ENCODE peak calls at places on chromosome 4, in eight cellular contexts. A is GM12878, G is heart left ventricle, Z is suprapubic skin, L is HCT116, H is endothelial cell of umbilical vein, K is adrenal gland, Y is testis. U is an unnamed sample.

GRCh38 chr4:81652069-81652478 is 180.4 kb upstream of the RASGEF1B start:
- DNase-seq in G (no peak), Z (no peak), H (no peak), L (no peak), Y (no peak), A (no peak), K (no peak), U (no peak)

GRCh38 chr4:147094228-147094627 is 148.6 kb upstream of the TTC29 start:
- DNase-seq in H (no peak), A (no peak), Y (peak), G (no peak), Z (no peak), L (no peak), K (no peak), U (no peak)

GRCh38 chr4:81747242-81747930 is 275.7 kb upstream of the RASGEF1B start:
- DNase-seq in A (no peak), H (peak), Z (no peak), L (no peak), Y (no peak), K (no peak), G (no peak), U (no peak)

GRCh38 chr4:152937535-152938236 is 1.6 kb downstream of the FHDC1 start:
- DNase-seq in K (no peak), Y (peak), A (no peak), L (no peak), H (peak), Z (no peak), G (peak), U (peak)

GRCh38 chr4:37762294-37763163 is 64.0 kb upstream of the PGM2 start:
- DNase-seq in K (no peak), G (no peak), Z (no peak), H (peak), L (peak), A (no peak), Y (peak), U (no peak)

GRCh38 chr4:145843148-145843547 is 95.5 kb downstream of the ZNF827 start:
- DNase-seq in H (peak), Y (no peak), G (no peak), L (no peak), K (no peak), Z (no peak), A (no peak), U (no peak)

GRCh38 chr4:109803924-109804571 is 2.2 kb upstream of the CFI start:
- DNase-seq in H (peak), Z (no peak), G (no peak), K (peak), L (peak), Y (peak), A (peak), U (no peak)

GRCh38 chr4:151228196-151229119 is 48.5 kb upstream of the PRSS48 start:
- DNase-seq in H (peak), A (no peak), Z (no peak), Y (no peak), L (no peak), K (no peak), G (no peak), U (no peak)

GRCh38 chr4:154082760-154083530 is 294.1 kb upstream of the SFRP2 start:
- DNase-seq in L (no peak), Y (no peak), G (no peak), Z (no peak), K (no peak), A (no peak), H (no peak), U (no peak)

GRCh38 chr4:184649971-184650855 is 675 bp downstream of the PRIMPOL start:
- DNase-seq in K (peak), A (no peak), Z (no peak), Y (peak), G (no peak), H (peak), L (no peak), U (no peak)

GRCh38 chr4:103002551-103002950 is 17.0 kb downstream of the SLC9B1 start:
- DNase-seq in L (no peak), Z (no peak), H (peak), G (no peak), A (no peak), K (no peak), Y (no peak), U (no peak)

GRCh38 chr4:86977621-86978184 is 42.9 kb downstream of the AFF1 start:
- DNase-seq in H (peak), Z (no peak), L (peak), A (peak), K (no peak), Y (no peak), G (no peak), U (peak)

GRCh38 chr4:10013722-10014121 is 7.6 kb downstream of the SLC2A9 start:
- DNase-seq in Y (peak), G (no peak), L (peak), A (no peak), K (peak), Z (no peak), H (peak), U (peak)

GRCh38 chr4:8728536-8729407 is 136.2 kb downstream of the CPZ start:
- DNase-seq in Z (peak), Y (no peak), G (no peak), L (no peak), H (no peak), K (no peak), A (no peak), U (no peak)

GRCh38 chr4:95838192-95838591 is 1.7 kb upstream of the PDHA2 start:
- DNase-seq in Z (no peak), K (no peak), A (no peak), H (no peak), Y (no peak), L (no peak), G (no peak), U (no peak)

GRCh38 chr4:147658501-147658900 is 25.5 kb downstream of the PRMT9 start:
- DNase-seq in A (no peak), K (no peak), G (no peak), Y (no peak), Z (no peak), H (no peak), L (no peak), U (no peak)

GRCh38 chr4:71711044-71711984 is 72.6 kb downstream of the GC start:
- DNase-seq in H (no peak), G (no peak), Z (no peak), Y (no peak), L (no peak), A (no peak), K (no peak), U (no peak)

GRCh38 chr4:25874641-25875040 is 11.9 kb upstream of the SEL1L3 start:
- DNase-seq in Z (no peak), H (no peak), G (no peak), Y (no peak), A (no peak), L (no peak), K (no peak), U (no peak)

GRCh38 chr4:150056569-150056968 is 21.7 kb upstream of the DCLK2 start:
- DNase-seq in K (no peak), G (no peak), L (no peak), Z (no peak), H (no peak), Y (no peak), A (no peak), U (no peak)

GRCh38 chr4:186105721-186106335 is 1.3 kb downstream of the FAM149A start:
- DNase-seq in Z (no peak), L (no peak), Y (no peak), K (no peak), G (no peak), H (no peak), A (no peak), U (no peak)

GRCh38 chr4:77465271-77465670 is 140.3 kb upstream of the CXCL13 start:
- DNase-seq in L (no peak), H (no peak), K (no peak), Z (no peak), A (no peak), Y (peak), G (no peak), U (no peak)

GRCh38 chr4:162782778-162783507 is 383.7 kb downstream of the NAF1 start:
- DNase-seq in Y (no peak), Z (no peak), A (no peak), L (no peak), K (no peak), H (no peak), G (no peak), U (no peak)

GRCh38 chr4:179465131-179465797 is 2023.0 kb upstream of the AGA start:
- DNase-seq in G (no peak), Z (no peak), H (no peak), A (no peak), K (no peak), Y (no peak), L (no peak), U (no peak)

GRCh38 chr4:22129454-22130075 is 181.0 kb upstream of the KCNIP4 start:
- DNase-seq in Z (no peak), K (no peak), L (peak), A (no peak), Y (peak), G (no peak), H (no peak), U (no peak)

GRCh38 chr4:42364654-42365053 is 32.6 kb upstream of the SHISA3 start:
- DNase-seq in K (no peak), A (no peak), H (no peak), G (no peak), Z (no peak), Y (no peak), L (no peak), U (no peak)

GRCh38 chr4:42371306-42372063 is 25.8 kb upstream of the SHISA3 start:
- DNase-seq in G (no peak), Y (peak), L (peak), K (no peak), H (peak), Z (no peak), A (no peak), U (peak)

GRCh38 chr4:42369489-42369888 is 27.8 kb upstream of the SHISA3 start:
- DNase-seq in Y (no peak), L (no peak), H (no peak), G (no peak), K (no peak), A (no peak), Z (no peak), U (no peak)

GRCh38 chr4:42363614-42364013 is 33.7 kb upstream of the SHISA3 start:
- DNase-seq in K (no peak), H (no peak), Z (no peak), A (no peak), Y (no peak), L (no peak), G (no peak), U (no peak)

DNA sequence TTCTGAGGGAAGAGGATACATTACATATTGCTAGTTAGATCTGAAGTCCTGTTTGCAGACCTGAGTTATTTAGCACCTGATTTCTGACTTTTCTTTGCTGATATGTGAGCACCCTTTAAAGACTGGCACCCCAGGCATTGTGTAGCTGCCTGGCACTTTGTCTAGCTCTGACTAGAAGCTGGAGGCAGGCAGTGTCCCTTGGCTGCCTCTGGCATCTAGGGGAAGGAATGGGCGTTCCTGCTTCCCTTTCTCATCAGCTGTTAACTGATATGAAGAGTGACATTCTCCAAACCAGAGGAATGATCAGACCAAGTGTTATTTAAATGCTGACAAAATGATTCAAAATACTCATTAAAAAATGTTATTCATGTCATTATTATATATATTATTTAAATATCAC is 30.3 kb upstream of the SHISA3 start:
- DNase-seq in H (no peak), A (no peak), Z (no peak), L (no peak), G (no peak), K (no peak), Y (no peak), U (no peak)
- TF ChIP-seq POLR2A in H (no peak), A (no peak), Z (no peak), L (no peak), G (no peak), K (no peak), Y (no peak), U (no peak)

GRCh38 chr4:24213936-24214335 is 324.1 kb upstream of the PPARGC1A start:
- DNase-seq in G (no peak), H (no peak), A (no peak), Y (no peak), Z (no peak), L (no peak), K (no peak), U (no peak)

GRCh38 chr4:24214796-24215195 is 324.9 kb upstream of the PPARGC1A start:
- DNase-seq in K (no peak), Z (no peak), H (no peak), Y (no peak), A (no peak), L (no peak), G (no peak), U (no peak)

GRCh38 chr4:24224446-24224845 is 334.6 kb upstream of the PPARGC1A start:
- DNase-seq in G (no peak), H (no peak), Z (no peak), A (no peak), L (no peak), Y (no peak), K (no peak), U (no peak)

GRCh38 chr4:24219171-24219570 is 329.3 kb upstream of the PPARGC1A start:
- DNase-seq in L (no peak), Y (peak), H (no peak), G (no peak), K (no peak), Z (no peak), A (no peak), U (no peak)
- TF ChIP-seq POLR2A in L (no peak), Y (no peak), H (no peak), G (no peak), K (no peak), Z (no peak), A (no peak), U (no peak)

GRCh38 chr4:158768577-158769174 is at the start of gene FNIP2:
- DNase-seq in G (peak), L (peak), A (no peak), H (peak), Y (peak), Z (peak), K (peak), U (peak)
- TF ChIP-seq POLR2A in G (no peak), L (peak), A (peak), H (peak), Y (no peak), Z (peak), K (peak), U (peak)

DNA sequence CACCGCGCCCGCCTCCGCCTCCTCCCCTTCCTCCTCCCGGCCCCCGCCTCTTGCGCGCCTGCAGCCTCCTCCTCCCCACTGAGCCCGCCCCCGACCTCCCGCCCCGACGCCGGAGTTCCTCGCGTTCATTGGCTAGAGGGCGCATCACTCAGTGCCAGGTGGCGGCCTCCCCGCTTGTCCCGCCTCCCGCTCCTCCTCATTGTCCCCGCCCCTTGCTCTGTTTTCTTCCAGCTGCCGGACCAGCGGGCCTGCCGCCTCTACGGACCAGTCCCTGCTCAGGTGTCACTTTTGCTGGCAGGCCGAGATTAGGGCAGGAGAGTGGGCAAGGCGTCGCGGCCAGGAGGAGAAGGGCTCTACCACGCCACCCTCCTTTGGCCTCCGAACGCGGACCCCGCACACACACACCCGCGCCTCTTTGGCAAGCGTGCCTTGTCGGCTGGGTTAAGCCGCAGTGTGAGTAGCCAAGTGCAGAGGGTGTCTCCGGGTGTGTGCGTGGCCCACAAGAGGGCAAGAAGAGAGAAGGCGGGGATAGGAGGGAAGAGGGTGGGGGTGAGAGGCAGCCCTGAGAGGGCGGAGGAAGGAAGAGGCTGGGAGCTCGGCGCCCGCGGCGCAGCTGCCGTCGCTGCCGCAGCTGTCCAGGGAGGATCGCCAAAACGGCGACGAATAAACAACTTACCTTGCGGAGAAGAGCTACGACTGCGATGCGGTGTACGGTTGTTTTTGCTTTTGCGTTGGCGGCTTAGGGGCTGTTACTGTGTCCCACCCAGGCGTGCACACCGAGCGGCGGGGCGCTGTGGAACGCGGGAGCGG is 436 bp upstream of the PPP3CA start:
- DNase-seq in L (peak), Z (peak), A (peak), Y (peak), G (peak), K (peak), H (peak), U (peak)
- TF ChIP-seq POLR2A in L (peak), Z (peak), A (peak), Y (no peak), G (no peak), K (peak), H (no peak), U (peak)

DNA sequence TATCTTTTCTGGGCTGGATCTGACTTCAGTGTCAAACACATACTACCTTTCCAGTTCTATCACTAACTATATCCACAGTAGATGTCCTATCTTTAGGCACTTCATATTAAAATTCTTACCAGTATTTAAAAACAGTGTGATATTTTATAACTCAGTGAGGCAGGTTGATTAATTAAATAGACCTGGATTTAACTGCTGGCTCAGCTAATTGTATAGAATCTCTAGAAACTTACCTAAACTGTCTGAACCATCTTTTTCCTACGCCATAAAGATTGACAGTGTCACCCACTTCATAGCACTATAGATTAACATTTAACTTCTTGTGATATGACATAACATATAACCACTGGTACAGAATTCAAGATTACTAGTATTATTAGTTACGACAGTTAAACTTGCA is 935.3 kb downstream of the FAT4 start:
- DNase-seq in Y (no peak), G (no peak), Z (no peak), L (no peak), H (no peak), A (no peak), K (no peak), U (no peak)
- TF ChIP-seq POLR2A in Y (no peak), G (no peak), Z (no peak), L (no peak), H (no peak), A (no peak), K (no peak), U (no peak)

DNA sequence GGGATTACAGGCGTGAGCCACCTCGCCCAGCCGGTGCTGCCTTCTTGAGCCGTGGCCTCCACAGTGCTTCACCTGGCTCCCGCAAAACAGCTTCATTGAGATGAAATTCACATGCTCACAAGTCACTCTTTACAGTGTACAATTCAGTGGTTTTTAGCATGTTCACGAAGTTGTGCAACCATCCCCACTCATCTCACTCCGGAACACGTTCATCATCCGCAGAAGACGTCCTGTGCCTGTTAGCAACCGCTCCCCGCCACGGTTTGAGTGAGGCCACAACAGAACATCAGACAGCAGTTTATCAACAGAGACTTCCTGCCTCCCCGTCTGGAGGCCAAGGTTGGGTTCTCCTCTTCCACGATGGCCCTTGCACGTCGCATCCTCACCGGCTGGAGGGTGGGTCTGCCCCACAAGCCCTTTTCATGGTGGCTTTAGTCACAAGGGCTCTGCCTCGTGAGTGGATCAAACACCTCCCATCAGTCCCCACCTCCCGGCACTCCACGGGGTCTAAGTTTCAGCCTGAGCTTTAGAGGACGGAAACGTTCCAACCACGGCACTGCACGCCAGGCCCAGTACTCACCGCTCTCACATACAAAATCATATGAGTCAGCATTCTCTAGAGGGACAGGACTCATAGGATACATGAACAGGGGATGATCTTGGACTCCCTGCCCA is 29.6 kb upstream of the SPON2 start:
- DNase-seq in Y (peak), H (no peak), A (peak), L (no peak), Z (peak), G (peak), K (peak), U (no peak)
- TF ChIP-seq POLR2A in Y (no peak), H (no peak), A (no peak), L (no peak), Z (no peak), G (no peak), K (no peak), U (no peak)

GRCh38 chr4:2793578-2793919 is 664 bp downstream of the SH3BP2 start:
- DNase-seq in Y (no peak), H (peak), K (peak), G (peak), L (peak), Z (peak), A (no peak), U (peak)

GRCh38 chr4:2794707-2795557 is 2.0 kb downstream of the SH3BP2 start:
- DNase-seq in G (peak), Y (peak), A (no peak), K (peak), H (peak), Z (peak), L (no peak), U (peak)

GRCh38 chr4:2792711-2793577 is at the start of gene SH3BP2:
- DNase-seq in K (peak), A (no peak), Y (peak), G (peak), H (peak), L (peak), Z (peak), U (peak)

GRCh38 chr4:2795558-2796260 is 2.8 kb downstream of the SH3BP2 start:
- DNase-seq in G (peak), H (no peak), A (no peak), L (no peak), Z (peak), Y (no peak), K (no peak), U (no peak)

DNA sequence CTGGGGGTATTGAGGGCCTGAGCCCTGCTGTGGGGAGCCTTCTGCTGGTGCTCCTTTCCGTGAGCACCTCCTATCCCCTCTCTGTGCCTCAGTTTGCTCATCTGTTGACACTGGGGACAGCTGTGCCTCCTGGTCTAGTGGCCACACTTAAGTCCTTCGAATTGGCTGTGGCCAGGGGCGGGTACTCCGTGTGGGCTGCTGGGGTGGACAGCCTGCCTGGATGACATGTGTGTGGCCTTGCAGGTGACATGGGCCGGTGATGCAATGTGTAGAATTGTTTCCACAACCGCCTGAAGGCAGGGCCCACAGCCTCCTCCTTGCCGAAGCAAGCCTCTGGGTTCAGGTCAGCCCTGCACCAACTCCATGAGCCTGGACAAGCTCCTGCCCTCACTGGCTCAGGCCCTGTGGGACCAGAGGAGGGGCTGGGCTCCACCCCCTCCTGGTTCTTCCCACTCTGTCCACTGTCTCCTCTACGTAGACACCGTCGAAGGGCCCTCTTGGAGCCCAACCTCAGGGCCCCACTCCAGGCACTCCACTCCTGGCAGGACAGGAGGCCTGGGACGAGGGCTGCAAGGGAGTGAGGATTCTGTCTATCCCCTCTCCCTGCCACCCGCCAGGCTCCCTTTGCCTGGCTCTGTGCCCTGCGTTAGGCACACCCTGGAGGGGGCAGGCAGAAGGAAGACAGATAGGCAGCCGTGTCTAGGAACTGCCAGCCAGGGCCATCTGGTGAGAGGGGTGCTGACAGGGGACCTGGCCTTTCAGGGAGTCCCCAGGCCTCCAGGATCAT is 1.2 kb downstream of the SH3BP2 start:
- DNase-seq in G (peak), H (peak), K (peak), A (no peak), Z (peak), L (no peak), Y (no peak), U (no peak)
- TF ChIP-seq POLR2A in G (no peak), H (no peak), K (peak), A (no peak), Z (no peak), L (no peak), Y (no peak), U (no peak)